ENCODE peak calls at places on chromosomes 4 and X, in six cellular contexts. W, S, A, I, Z and G are unnamed samples.

GRCh38 chr4:128286474-128287158 is 997 bp downstream of the PGRMC2 start:
- DNase-seq in S (peak; percentile 23), A (no peak), W (no peak), Z (no peak), I (peak; percentile 3), G (peak; percentile 43)

GRCh38 chrX:16113978-16114554 is 9.3 kb upstream of the GRPR start:
- DNase-seq in Z (no peak), I (no peak), S (no peak), A (no peak), W (no peak), G (no peak)

GRCh38 chr4:40255722-40256281 is 59.0 kb downstream of the RHOH start:
- DNase-seq in A (no peak), Z (no peak), I (no peak), S (peak; percentile 27), W (no peak), G (no peak)

GRCh38 chr4:108651068-108651794 is 832 bp downstream of the OSTC start:
- DNase-seq in Z (no peak), I (no peak), W (no peak), A (no peak), S (peak; percentile 7), G (no peak)

GRCh38 chr4:1635452-1635851 is 48.7 kb downstream of the FAM53A start:
- DNase-seq in I (no peak), W (no peak), Z (no peak), S (no peak), A (no peak), G (no peak)

GRCh38 chr4:78756721-78757120 is 19.4 kb upstream of the BMP2K start:
- DNase-seq in S (no peak), I (no peak), A (no peak), W (no peak), Z (no peak), G (no peak)

GRCh38 chr4:185204238-185204910 is 574 bp upstream of the CFAP97 start:
- DNase-seq in I (no peak), Z (no peak), W (no peak), S (no peak), A (no peak), G (peak; percentile 14)

GRCh38 chr4:185577592-185577940 is 42.3 kb upstream of the PDLIM3 start:
- DNase-seq in Z (no peak), S (no peak), W (no peak), I (no peak), A (no peak), G (no peak)

GRCh38 chr4:109041463-109041862 is 261.0 kb downstream of the COL25A1 start:
- DNase-seq in S (no peak), Z (no peak), I (no peak), A (no peak), W (no peak), G (no peak)